ENCODE peak calls at places on chromosomes 12 and 14, in seven cellular contexts. One of them, this sample, is unnamed.

GRCh38 chr14:86462193-86462592 is 932.2 kb downstream of the FLRT2 start:
- DNase-seq in GM10248: no peak
- DNase-seq in breast epithelium: no peak
- DNase-seq in BE2C: peak
- DNase-seq in psoas muscle: no peak
- DNase-seq in BJ: no peak
- DNase-seq in fibroblast of lung: peak
- DNase-seq in this sample: no peak

GRCh38 chr14:75724414-75725204 is 63.6 kb downstream of the TTLL5 start:
- DNase-seq in GM10248: peak
- DNase-seq in breast epithelium: no peak
- DNase-seq in BE2C: no peak
- DNase-seq in psoas muscle: no peak
- DNase-seq in BJ: no peak
- DNase-seq in fibroblast of lung: no peak
- DNase-seq in this sample: no peak

GRCh38 chr12:85280138-85280983 is at the start of gene ALX1:
- DNase-seq in GM10248: peak
- DNase-seq in breast epithelium: no peak
- DNase-seq in BE2C: no peak
- DNase-seq in psoas muscle: no peak
- DNase-seq in BJ: no peak
- DNase-seq in fibroblast of lung: peak
- DNase-seq in this sample: no peak

GRCh38 chr12:56338643-56339422 is at the start of gene IL23A:
- DNase-seq in GM10248: peak
- DNase-seq in breast epithelium: no peak
- DNase-seq in BE2C: no peak
- DNase-seq in psoas muscle: no peak
- DNase-seq in BJ: no peak
- DNase-seq in fibroblast of lung: no peak
- DNase-seq in this sample: peak

GRCh38 chr12:63403256-63403655 is 252.3 kb upstream of the AVPR1A start:
- DNase-seq in GM10248: no peak
- DNase-seq in breast epithelium: no peak
- DNase-seq in BE2C: no peak
- DNase-seq in psoas muscle: no peak
- DNase-seq in BJ: no peak
- DNase-seq in fibroblast of lung: no peak
- DNase-seq in this sample: no peak

GRCh38 chr12:77047341-77048202 is 17.8 kb downstream of the E2F7 start:
- DNase-seq in GM10248: no peak
- DNase-seq in breast epithelium: no peak
- DNase-seq in BE2C: no peak
- DNase-seq in psoas muscle: no peak
- DNase-seq in BJ: no peak
- DNase-seq in fibroblast of lung: no peak
- DNase-seq in this sample: no peak

GRCh38 chr14:73645248-73645610 is 443 bp downstream of the DNAL1 start:
- DNase-seq in GM10248: no peak
- DNase-seq in breast epithelium: no peak
- DNase-seq in BE2C: no peak
- DNase-seq in psoas muscle: no peak
- DNase-seq in BJ: no peak
- DNase-seq in fibroblast of lung: no peak
- DNase-seq in this sample: no peak

GRCh38 chr14:65413739-65414045 is 1.2 kb downstream of the FUT8 start:
- DNase-seq in GM10248: no peak
- DNase-seq in breast epithelium: no peak
- DNase-seq in BE2C: no peak
- DNase-seq in psoas muscle: no peak
- DNase-seq in BJ: no peak
- DNase-seq in fibroblast of lung: peak
- DNase-seq in this sample: no peak

GRCh38 chr14:32808574-32809098 is 130.0 kb upstream of the NPAS3 start:
- DNase-seq in GM10248: no peak
- DNase-seq in breast epithelium: no peak
- DNase-seq in BE2C: no peak
- DNase-seq in psoas muscle: no peak
- DNase-seq in BJ: no peak
- DNase-seq in fibroblast of lung: peak
- DNase-seq in this sample: no peak

GRCh38 chr12:4789776-4790175 is 69.6 kb downstream of the GALNT8 start:
- DNase-seq in GM10248: no peak
- DNase-seq in breast epithelium: no peak
- DNase-seq in BE2C: no peak
- DNase-seq in psoas muscle: no peak
- DNase-seq in BJ: no peak
- DNase-seq in fibroblast of lung: no peak
- DNase-seq in this sample: no peak

GRCh38 chr14:90726656-90727055 is 89.6 kb downstream of the TTC7B start:
- DNase-seq in GM10248: no peak
- DNase-seq in breast epithelium: no peak
- DNase-seq in BE2C: no peak
- DNase-seq in psoas muscle: peak
- DNase-seq in BJ: peak
- DNase-seq in fibroblast of lung: peak
- DNase-seq in this sample: no peak

GRCh38 chr14:64117671-64118402 is 176.3 kb downstream of the ESR2 start:
- DNase-seq in GM10248: no peak
- DNase-seq in breast epithelium: no peak
- DNase-seq in BE2C: no peak
- DNase-seq in psoas muscle: peak
- DNase-seq in BJ: no peak
- DNase-seq in fibroblast of lung: peak
- DNase-seq in this sample: no peak

GRCh38 chr14:101855958-101856357 is 94.4 kb downstream of the PPP2R5C start:
- DNase-seq in GM10248: no peak
- DNase-seq in breast epithelium: no peak
- DNase-seq in BE2C: no peak
- DNase-seq in psoas muscle: no peak
- DNase-seq in BJ: no peak
- DNase-seq in fibroblast of lung: no peak
- DNase-seq in this sample: no peak

GRCh38 chr14:61177279-61178225 is 103.6 kb downstream of the TMEM30B start:
- DNase-seq in GM10248: no peak
- DNase-seq in breast epithelium: no peak
- DNase-seq in BE2C: no peak
- DNase-seq in psoas muscle: no peak
- DNase-seq in BJ: no peak
- DNase-seq in fibroblast of lung: peak
- DNase-seq in this sample: no peak

GRCh38 chr12:116454950-116455447 is 104.2 kb upstream of the MAP1LC3B2 start:
- DNase-seq in GM10248: no peak
- DNase-seq in breast epithelium: no peak
- DNase-seq in BE2C: no peak
- DNase-seq in psoas muscle: no peak
- DNase-seq in BJ: peak
- DNase-seq in fibroblast of lung: peak
- DNase-seq in this sample: no peak

GRCh38 chr14:65411656-65412188 is 808 bp upstream of the FUT8 start:
- DNase-seq in GM10248: peak
- DNase-seq in breast epithelium: peak
- DNase-seq in BE2C: peak
- DNase-seq in psoas muscle: peak
- DNase-seq in BJ: peak
- DNase-seq in fibroblast of lung: peak
- DNase-seq in this sample: peak

GRCh38 chr12:94649349-94650142 is 811 bp downstream of the TMCC3 start:
- DNase-seq in GM10248: peak
- DNase-seq in breast epithelium: peak
- DNase-seq in BE2C: peak
- DNase-seq in psoas muscle: peak
- DNase-seq in BJ: no peak
- DNase-seq in fibroblast of lung: peak
- DNase-seq in this sample: peak
- TF ChIP-seq CTCF in GM10248: peak
- TF ChIP-seq CTCF in breast epithelium: peak
- TF ChIP-seq CTCF in BE2C: peak
- TF ChIP-seq CTCF in psoas muscle: peak
- TF ChIP-seq CTCF in BJ: no peak
- TF ChIP-seq CTCF in fibroblast of lung: no peak
- TF ChIP-seq CTCF in this sample: no peak

GRCh38 chr14:53793790-53794560 is 162.7 kb downstream of the BMP4 start:
- DNase-seq in GM10248: no peak
- DNase-seq in breast epithelium: no peak
- DNase-seq in BE2C: no peak
- DNase-seq in psoas muscle: peak
- DNase-seq in BJ: no peak
- DNase-seq in fibroblast of lung: peak
- DNase-seq in this sample: no peak

GRCh38 chr14:53791116-53791515 is 165.5 kb downstream of the BMP4 start:
- DNase-seq in GM10248: no peak
- DNase-seq in breast epithelium: no peak
- DNase-seq in BE2C: no peak
- DNase-seq in psoas muscle: no peak
- DNase-seq in BJ: no peak
- DNase-seq in fibroblast of lung: no peak
- DNase-seq in this sample: no peak

GRCh38 chr14:53796734-53797133 is 159.9 kb downstream of the BMP4 start:
- DNase-seq in GM10248: no peak
- DNase-seq in breast epithelium: no peak
- DNase-seq in BE2C: no peak
- DNase-seq in psoas muscle: no peak
- DNase-seq in BJ: no peak
- DNase-seq in fibroblast of lung: no peak
- DNase-seq in this sample: no peak

GRCh38 chr14:53792909-53793308 is 163.7 kb downstream of the BMP4 start:
- DNase-seq in GM10248: no peak
- DNase-seq in breast epithelium: no peak
- DNase-seq in BE2C: no peak
- DNase-seq in psoas muscle: no peak
- DNase-seq in BJ: no peak
- DNase-seq in fibroblast of lung: no peak
- DNase-seq in this sample: no peak
- TF ChIP-seq CTCF in GM10248: peak
- TF ChIP-seq CTCF in breast epithelium: no peak
- TF ChIP-seq CTCF in BE2C: no peak
- TF ChIP-seq CTCF in psoas muscle: no peak
- TF ChIP-seq CTCF in BJ: no peak
- TF ChIP-seq CTCF in fibroblast of lung: no peak
- TF ChIP-seq CTCF in this sample: no peak

DNA sequence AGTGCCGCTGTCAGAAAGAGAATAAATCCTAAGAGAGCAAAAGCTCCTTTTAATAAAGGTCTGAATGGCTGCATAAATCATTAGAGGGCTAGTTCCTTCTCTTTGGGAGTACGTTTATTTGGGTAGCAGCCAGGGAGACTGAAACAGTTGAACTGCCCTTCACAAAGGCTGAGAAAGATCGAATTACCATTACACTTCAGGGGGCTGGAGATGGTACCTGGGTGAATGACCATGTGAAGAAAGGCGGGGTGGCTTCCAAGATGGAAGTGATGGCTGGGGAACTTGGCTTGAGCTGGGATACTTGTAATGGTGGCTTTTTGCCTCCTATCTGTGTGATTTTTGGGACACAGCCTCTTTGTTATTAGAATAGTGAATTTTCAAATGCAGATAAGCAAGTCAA is 1.7 kb upstream of the FGD4 start:
- DNase-seq in GM10248: no peak
- DNase-seq in breast epithelium: no peak
- DNase-seq in BE2C: no peak
- DNase-seq in psoas muscle: no peak
- DNase-seq in BJ: no peak
- DNase-seq in fibroblast of lung: no peak
- DNase-seq in this sample: no peak
- TF ChIP-seq CTCF in GM10248: no peak
- TF ChIP-seq CTCF in breast epithelium: no peak
- TF ChIP-seq CTCF in BE2C: no peak
- TF ChIP-seq CTCF in psoas muscle: no peak
- TF ChIP-seq CTCF in BJ: no peak
- TF ChIP-seq CTCF in fibroblast of lung: no peak
- TF ChIP-seq CTCF in this sample: no peak

GRCh38 chr12:107983871-107984480 is 145.1 kb upstream of the WSCD2 start:
- DNase-seq in GM10248: no peak
- DNase-seq in breast epithelium: no peak
- DNase-seq in BE2C: no peak
- DNase-seq in psoas muscle: no peak
- DNase-seq in BJ: no peak
- DNase-seq in fibroblast of lung: no peak
- DNase-seq in this sample: no peak

GRCh38 chr12:107990325-107990724 is 138.8 kb upstream of the WSCD2 start:
- DNase-seq in GM10248: peak
- DNase-seq in breast epithelium: no peak
- DNase-seq in BE2C: peak
- DNase-seq in psoas muscle: peak
- DNase-seq in BJ: no peak
- DNase-seq in fibroblast of lung: no peak
- DNase-seq in this sample: no peak

GRCh38 chr12:107986183-107986582 is 142.9 kb upstream of the WSCD2 start:
- DNase-seq in GM10248: no peak
- DNase-seq in breast epithelium: no peak
- DNase-seq in BE2C: no peak
- DNase-seq in psoas muscle: no peak
- DNase-seq in BJ: no peak
- DNase-seq in fibroblast of lung: no peak
- DNase-seq in this sample: no peak

DNA sequence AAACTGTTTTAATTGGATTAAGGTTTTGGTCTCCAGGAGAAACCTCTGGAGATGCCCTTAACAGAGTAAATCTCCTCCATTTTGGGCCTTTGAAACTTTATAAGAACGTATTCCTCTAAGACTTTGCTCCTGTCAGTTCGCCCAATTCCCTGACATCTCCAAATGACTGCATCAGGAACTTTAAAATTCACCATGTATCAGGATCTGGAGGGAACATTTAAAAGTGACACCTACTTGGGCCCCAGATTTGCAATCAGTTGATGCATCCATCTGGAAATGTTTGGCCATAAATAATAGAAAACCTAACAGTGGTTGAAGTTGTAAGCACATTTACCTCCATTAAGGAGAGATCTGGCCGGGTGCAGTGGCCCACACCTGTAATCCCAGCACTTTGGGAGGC is 144.1 kb upstream of the WSCD2 start:
- DNase-seq in GM10248: no peak
- DNase-seq in breast epithelium: no peak
- DNase-seq in BE2C: no peak
- DNase-seq in psoas muscle: no peak
- DNase-seq in BJ: no peak
- DNase-seq in fibroblast of lung: no peak
- DNase-seq in this sample: no peak
- TF ChIP-seq CTCF in GM10248: no peak
- TF ChIP-seq CTCF in breast epithelium: no peak
- TF ChIP-seq CTCF in BE2C: no peak
- TF ChIP-seq CTCF in psoas muscle: no peak
- TF ChIP-seq CTCF in BJ: no peak
- TF ChIP-seq CTCF in fibroblast of lung: no peak
- TF ChIP-seq CTCF in this sample: no peak